ENCODE peak calls at places on chromosomes 7 and 10, in nine cellular contexts. One of them, this sample, is unnamed.

GRCh38 chr10:97011397-97011796 is 174.4 kb downstream of the SLIT1 start:
- DNase-seq in GDM1: no peak
- DNase-seq in activated CD4-positive, alpha-beta T cell treated with anti-CD3 and anti-CD28 coated beads, Interleukin-2, amount 10 ng/mL, durations not matched to agents 7 days and 5 days: no peak
- DNase-seq in CD4-positive, alpha-beta memory T cell: no peak
- DNase-seq in heart left ventricle: no peak
- DNase-seq in GM12864: no peak
- DNase-seq in HAP-1: no peak
- DNase-seq in effector memory CD8-positive, alpha-beta T cell: no peak
- DNase-seq in T-helper 9 cell: no peak
- DNase-seq in this sample: no peak

GRCh38 chr7:135741905-135742304 is 6.7 kb downstream of the FAM180A start:
- DNase-seq in GDM1: no peak
- DNase-seq in activated CD4-positive, alpha-beta T cell treated with anti-CD3 and anti-CD28 coated beads, Interleukin-2, amount 10 ng/mL, durations not matched to agents 7 days and 5 days: no peak
- DNase-seq in CD4-positive, alpha-beta memory T cell: no peak
- DNase-seq in heart left ventricle: no peak
- DNase-seq in GM12864: no peak
- DNase-seq in HAP-1: no peak
- DNase-seq in effector memory CD8-positive, alpha-beta T cell: no peak
- DNase-seq in T-helper 9 cell: no peak
- DNase-seq in this sample: no peak

GRCh38 chr7:99926351-99926750 is 3.1 kb downstream of the GJC3 start:
- DNase-seq in GDM1: no peak
- DNase-seq in activated CD4-positive, alpha-beta T cell treated with anti-CD3 and anti-CD28 coated beads, Interleukin-2, amount 10 ng/mL, durations not matched to agents 7 days and 5 days: no peak
- DNase-seq in CD4-positive, alpha-beta memory T cell: no peak
- DNase-seq in heart left ventricle: no peak
- DNase-seq in GM12864: no peak
- DNase-seq in HAP-1: no peak
- DNase-seq in effector memory CD8-positive, alpha-beta T cell: no peak
- DNase-seq in T-helper 9 cell: no peak
- DNase-seq in this sample: no peak

GRCh38 chr7:2575733-2576350 is 17.1 kb downstream of the IQCE start:
- DNase-seq in GDM1: no peak
- DNase-seq in activated CD4-positive, alpha-beta T cell treated with anti-CD3 and anti-CD28 coated beads, Interleukin-2, amount 10 ng/mL, durations not matched to agents 7 days and 5 days: no peak
- DNase-seq in CD4-positive, alpha-beta memory T cell: no peak
- DNase-seq in heart left ventricle: no peak
- DNase-seq in GM12864: no peak
- DNase-seq in HAP-1: no peak
- DNase-seq in effector memory CD8-positive, alpha-beta T cell: no peak
- DNase-seq in T-helper 9 cell: no peak
- DNase-seq in this sample: no peak

GRCh38 chr7:55964802-55965470 is 551 bp downstream of the NIPSNAP2 start:
- DNase-seq in GDM1: no peak
- DNase-seq in activated CD4-positive, alpha-beta T cell treated with anti-CD3 and anti-CD28 coated beads, Interleukin-2, amount 10 ng/mL, durations not matched to agents 7 days and 5 days: peak
- DNase-seq in CD4-positive, alpha-beta memory T cell: peak
- DNase-seq in heart left ventricle: peak
- DNase-seq in GM12864: no peak
- DNase-seq in HAP-1: peak
- DNase-seq in effector memory CD8-positive, alpha-beta T cell: peak
- DNase-seq in T-helper 9 cell: peak
- DNase-seq in this sample: peak

GRCh38 chr10:97454330-97455036 is 8.5 kb downstream of the ZDHHC16 start:
- DNase-seq in GDM1: no peak
- DNase-seq in activated CD4-positive, alpha-beta T cell treated with anti-CD3 and anti-CD28 coated beads, Interleukin-2, amount 10 ng/mL, durations not matched to agents 7 days and 5 days: no peak
- DNase-seq in CD4-positive, alpha-beta memory T cell: no peak
- DNase-seq in heart left ventricle: no peak
- DNase-seq in GM12864: no peak
- DNase-seq in HAP-1: no peak
- DNase-seq in effector memory CD8-positive, alpha-beta T cell: no peak
- DNase-seq in T-helper 9 cell: no peak
- DNase-seq in this sample: no peak

GRCh38 chr10:121171825-121172224 is 320.7 kb downstream of the WDR11 start:
- DNase-seq in GDM1: no peak
- DNase-seq in activated CD4-positive, alpha-beta T cell treated with anti-CD3 and anti-CD28 coated beads, Interleukin-2, amount 10 ng/mL, durations not matched to agents 7 days and 5 days: no peak
- DNase-seq in CD4-positive, alpha-beta memory T cell: no peak
- DNase-seq in heart left ventricle: no peak
- DNase-seq in GM12864: no peak
- DNase-seq in HAP-1: no peak
- DNase-seq in effector memory CD8-positive, alpha-beta T cell: no peak
- DNase-seq in T-helper 9 cell: no peak
- DNase-seq in this sample: no peak

GRCh38 chr7:131836733-131837132 is 280.3 kb upstream of the PODXL start:
- DNase-seq in GDM1: no peak
- DNase-seq in activated CD4-positive, alpha-beta T cell treated with anti-CD3 and anti-CD28 coated beads, Interleukin-2, amount 10 ng/mL, durations not matched to agents 7 days and 5 days: no peak
- DNase-seq in CD4-positive, alpha-beta memory T cell: no peak
- DNase-seq in heart left ventricle: no peak
- DNase-seq in GM12864: no peak
- DNase-seq in HAP-1: no peak
- DNase-seq in effector memory CD8-positive, alpha-beta T cell: no peak
- DNase-seq in T-helper 9 cell: no peak
- DNase-seq in this sample: no peak

GRCh38 chr7:154484406-154484805 is 432.2 kb downstream of the DPP6 start:
- DNase-seq in GDM1: no peak
- DNase-seq in activated CD4-positive, alpha-beta T cell treated with anti-CD3 and anti-CD28 coated beads, Interleukin-2, amount 10 ng/mL, durations not matched to agents 7 days and 5 days: no peak
- DNase-seq in CD4-positive, alpha-beta memory T cell: no peak
- DNase-seq in heart left ventricle: no peak
- DNase-seq in GM12864: no peak
- DNase-seq in HAP-1: no peak
- DNase-seq in effector memory CD8-positive, alpha-beta T cell: no peak
- DNase-seq in T-helper 9 cell: no peak
- DNase-seq in this sample: no peak

GRCh38 chr10:53754851-53755250 is 982.3 kb upstream of the MBL2 start:
- DNase-seq in GDM1: no peak
- DNase-seq in activated CD4-positive, alpha-beta T cell treated with anti-CD3 and anti-CD28 coated beads, Interleukin-2, amount 10 ng/mL, durations not matched to agents 7 days and 5 days: no peak
- DNase-seq in CD4-positive, alpha-beta memory T cell: no peak
- DNase-seq in heart left ventricle: no peak
- DNase-seq in GM12864: no peak
- DNase-seq in HAP-1: peak
- DNase-seq in effector memory CD8-positive, alpha-beta T cell: no peak
- DNase-seq in T-helper 9 cell: no peak
- DNase-seq in this sample: no peak